ENCODE peak calls at places on chromosomes 2 and 18, in four cellular contexts. H, U, V and I are unnamed samples. For H3K4me1 and H3K27me3, the result is how much of the 10 kb centered on the place peaks cover.

GRCh38 chr18:13500891-13501887 is 225.2 kb downstream of the FAM210A start:
- DNase-seq in H (no peak), U (no peak), V (no peak), I (no peak)

GRCh38 chr18:31321719-31322118 is 3.8 kb downstream of the DSG1 start:
- DNase-seq in H (peak), U (no peak), V (no peak), I (no peak)

GRCh38 chr2:42903821-42904575 is 111.6 kb upstream of the HAAO start:
- DNase-seq in H (no peak), U (no peak), V (no peak), I (no peak)

GRCh38 chr2:152950125-152950524 is 231.7 kb downstream of the ARL6IP6 start:
- DNase-seq in H (no peak), U (no peak), V (no peak), I (no peak)

GRCh38 chr18:9535430-9535972 is 60.2 kb downstream of the RALBP1 start:
- DNase-seq in H (no peak), U (no peak), V (no peak), I (no peak)

GRCh38 chr18:27948981-27949380 is 227.9 kb downstream of the CDH2 start:
- DNase-seq in H (no peak), U (no peak), V (no peak), I (no peak)

GRCh38 chr18:29147944-29148343 is 971.0 kb upstream of the CDH2 start:
- DNase-seq in H (no peak), U (no peak), V (no peak), I (no peak)

GRCh38 chr2:169799555-169799954 is 884 bp downstream of the SSB start:
- DNase-seq in H (peak), U (no peak), V (no peak), I (no peak)

GRCh38 chr2:97699765-97700444 is 13.5 kb upstream of the ZAP70 start:
- DNase-seq in H (peak), U (peak), V (peak), I (peak)

GRCh38 chr2:189116059-189116458 is 63.5 kb downstream of the COL5A2 start:
- DNase-seq in H (no peak), U (no peak), V (no peak), I (no peak)

GRCh38 chr2:195543902-195544894 is 112.8 kb upstream of the SLC39A10 start:
- DNase-seq in H (peak), U (no peak), V (no peak), I (no peak)

GRCh38 chr2:98170076-98170475 is 83.1 kb downstream of the VWA3B start:
- DNase-seq in H (no peak), U (no peak), V (no peak), I (no peak)

GRCh38 chr2:147649963-147650362 is 194.9 kb upstream of the ACVR2A start:
- DNase-seq in H (no peak), U (no peak), V (no peak), I (no peak)

GRCh38 chr2:224404766-224405165 is 2.9 kb upstream of the FAM124B start:
- DNase-seq in H (no peak), U (no peak), V (no peak), I (no peak)

GRCh38 chr2:237637429-237638135 is 10.2 kb downstream of the LRRFIP1 start:
- DNase-seq in H (no peak), U (no peak), V (no peak), I (no peak)

GRCh38 chr2:86176583-86176982 is 18.7 kb downstream of the IMMT start:
- DNase-seq in H (no peak), U (no peak), V (no peak), I (no peak)

GRCh38 chr2:37468139-37468538 is 123.7 kb downstream of the QPCT start:
- DNase-seq in H (no peak), U (no peak), V (no peak), I (no peak)

GRCh38 chr2:191910518-191910917 is 63.6 kb upstream of the CAVIN2 start:
- DNase-seq in H (no peak), U (no peak), V (no peak), I (no peak)

GRCh38 chr2:191051825-191052778 is 38.1 kb upstream of the STAT1 start:
- DNase-seq in H (peak), U (peak), V (no peak), I (no peak)

GRCh38 chr2:126902859-126903258 is 4.2 kb downstream of the TEX51 start:
- DNase-seq in H (no peak), U (no peak), V (no peak), I (no peak)

GRCh38 chr18:51030537-51031258 is 685 bp downstream of the SMAD4 start:
- DNase-seq in H (peak), U (peak), V (peak), I (peak)

GRCh38 chr2:176923205-176923604 is 289.4 kb upstream of the HNRNPA3 start:
- DNase-seq in H (no peak), U (no peak), V (no peak), I (no peak)

GRCh38 chr18:58700209-58700608 is 28.9 kb downstream of the MALT1 start:
- DNase-seq in H (no peak), U (no peak), V (no peak), I (no peak)

GRCh38 chr2:36371963-36372391 is 16.4 kb downstream of the CRIM1 start:
- DNase-seq in H (peak), U (no peak), V (no peak), I (no peak)

GRCh38 chr2:44388877-44389276 is 27.1 kb downstream of the CAMKMT start:
- DNase-seq in H (no peak), U (no peak), V (no peak), I (no peak)

GRCh38 chr2:98233941-98234340 is 112.3 kb upstream of the CNGA3 start:
- DNase-seq in H (no peak), U (no peak), V (no peak), I (no peak)

GRCh38 chr2:151334082-151334815 is 23.1 kb upstream of the TNFAIP6 start:
- DNase-seq in H (no peak), U (no peak), V (no peak), I (no peak)

GRCh38 chr2:127218843-127219715 is 1.0 kb downstream of the CYP27C1 start:
- DNase-seq in H (no peak), U (no peak), V (no peak), I (no peak)

GRCh38 chr18:10739152-10739551 is 213.3 kb downstream of the NAPG start:
- DNase-seq in H (no peak), U (no peak), V (no peak), I (no peak)

GRCh38 chr2:29920130-29920577 is 1.2 kb downstream of the ALK start:
- DNase-seq in H (no peak), U (peak), V (peak), I (no peak)

GRCh38 chr18:67496469-67496868 is 20.1 kb downstream of the DSEL start:
- DNase-seq in H (no peak), U (no peak), V (no peak), I (no peak)

GRCh38 chr2:205571300-205571858 is 110.9 kb upstream of the NRP2 start:
- DNase-seq in H (no peak), U (no peak), V (no peak), I (no peak)

GRCh38 chr18:78625895-78626294 is 353.7 kb upstream of the SALL3 start:
- DNase-seq in H (no peak), U (no peak), V (no peak), I (no peak)

GRCh38 chr18:78623142-78623541 is 356.5 kb upstream of the SALL3 start:
- DNase-seq in H (no peak), U (no peak), V (no peak), I (no peak)

GRCh38 chr18:78627546-78628315 is 351.9 kb upstream of the SALL3 start:
- DNase-seq in H (no peak), U (no peak), V (no peak), I (no peak)

GRCh38 chr18:78624646-78625279 is 354.9 kb upstream of the SALL3 start:
- DNase-seq in H (no peak), U (no peak), V (no peak), I (no peak)

DNA sequence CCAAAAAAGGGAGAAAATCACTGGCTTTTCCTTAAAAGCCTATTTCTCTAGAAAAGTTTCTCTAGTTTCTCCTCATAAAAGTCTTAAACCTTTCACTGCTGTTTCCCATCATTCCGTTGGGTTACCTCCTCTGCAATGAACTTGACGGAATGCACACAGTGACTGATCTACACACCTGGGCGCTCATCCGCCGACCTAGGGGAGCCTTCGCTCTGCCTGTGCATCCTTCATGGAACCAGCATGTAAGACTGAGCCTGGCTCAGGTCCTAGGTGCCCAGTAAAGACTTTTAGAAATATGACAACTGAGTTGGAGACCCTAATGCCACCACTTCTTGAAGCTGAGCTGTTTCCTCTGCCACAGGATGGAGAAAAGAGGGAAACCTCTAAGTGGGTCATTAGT is 354.2 kb upstream of the SALL3 start:
- DNase-seq in H (no peak), U (no peak), V (no peak), I (no peak)
- H3K4me1 ChIP-seq in H (under half), U (under half), V (under half), I (under half)

DNA sequence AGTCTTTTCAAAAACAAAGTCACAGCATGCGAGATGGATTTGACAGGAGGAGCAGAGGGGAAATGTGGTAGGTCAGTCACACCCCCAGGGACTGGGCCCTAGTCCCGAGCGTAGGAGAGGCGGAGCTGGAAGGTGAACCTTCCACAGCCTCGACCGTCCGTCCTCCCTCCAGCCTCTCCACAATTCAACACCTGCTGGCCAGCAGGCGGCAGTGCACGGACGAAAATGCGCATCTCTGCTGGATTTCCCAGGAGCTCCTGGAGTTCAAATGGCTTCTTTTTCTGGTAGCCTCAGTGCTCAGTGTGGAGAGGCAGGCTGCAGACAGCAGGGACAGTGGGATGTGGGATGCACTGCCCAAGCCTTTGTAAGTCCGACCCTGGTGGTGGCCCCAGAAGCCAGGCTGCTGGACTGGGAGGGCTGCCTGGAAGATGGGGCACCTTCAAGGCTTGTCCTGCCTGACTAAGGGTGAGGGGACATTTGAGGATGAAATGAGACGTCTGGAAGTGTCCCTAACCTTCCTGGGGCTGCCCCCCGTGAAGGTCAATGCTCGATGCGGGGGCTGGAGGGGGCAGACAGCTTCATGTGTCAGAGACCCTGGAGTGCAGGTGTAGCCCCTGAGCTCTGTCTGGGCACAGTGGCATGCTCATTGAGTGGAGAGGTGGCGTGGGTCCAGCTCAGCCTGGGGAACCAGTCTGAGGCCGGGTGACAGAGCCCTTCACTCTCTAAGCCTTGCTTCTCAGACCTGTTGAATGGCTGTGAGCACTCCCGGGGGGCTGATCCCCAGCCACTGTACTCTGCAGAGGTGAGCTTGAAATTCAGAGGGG is 189.5 kb downstream of the TFCP2L1 start:
- DNase-seq in H (peak), U (peak), V (no peak), I (no peak)
- H3K27me3 ChIP-seq in H (under half), U (under half), V (under half), I (under half)

GRCh38 chr18:62812242-62812641 is 96.9 kb downstream of the PHLPP1 start:
- DNase-seq in H (peak), U (no peak), V (no peak), I (no peak)

GRCh38 chr18:62809900-62810299 is 94.6 kb downstream of the PHLPP1 start:
- DNase-seq in H (no peak), U (no peak), V (no peak), I (no peak)

GRCh38 chr18:62812891-62813290 is 97.5 kb downstream of the PHLPP1 start:
- DNase-seq in H (no peak), U (no peak), V (no peak), I (no peak)

GRCh38 chr18:62810682-62811081 is 95.3 kb downstream of the PHLPP1 start:
- DNase-seq in H (no peak), U (no peak), V (no peak), I (no peak)

GRCh38 chr18:62811674-62812073 is 96.3 kb downstream of the PHLPP1 start:
- DNase-seq in H (no peak), U (no peak), V (no peak), I (no peak)
- H3K27ac ChIP-seq in H (no peak), U (no peak), V (no peak), I (no peak)

DNA sequence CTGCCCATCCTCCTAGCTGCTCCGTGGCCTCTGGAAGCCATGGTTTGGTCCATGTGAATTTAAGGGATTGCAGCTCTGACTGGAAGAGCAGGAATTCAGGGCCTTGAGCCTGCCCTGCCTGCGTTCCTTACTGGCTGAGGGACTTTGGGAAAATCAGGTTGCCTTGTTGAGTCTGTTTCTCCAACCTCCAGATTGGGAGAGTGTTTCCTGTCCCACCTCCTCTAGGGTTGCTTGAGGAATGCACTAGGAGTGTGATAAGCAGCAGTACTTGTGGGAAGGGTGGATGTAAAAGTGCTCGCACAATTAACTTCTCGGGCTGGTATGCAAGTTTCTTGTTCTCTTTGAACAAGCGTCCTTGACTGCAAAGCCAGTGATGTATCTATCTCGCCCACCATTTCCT is 84.4 kb upstream of the YWHAQ start:
- DNase-seq in H (no peak), U (no peak), V (no peak), I (no peak)
- H3K4me1 ChIP-seq in H (under half), U (under half), V (under half), I (under half)

GRCh38 chr2:218857371-218858137 is 2.1 kb upstream of the WNT6 start:
- DNase-seq in H (no peak), U (no peak), V (no peak), I (no peak)

GRCh38 chr2:218855305-218856167 is 4.1 kb upstream of the WNT6 start:
- DNase-seq in H (no peak), U (no peak), V (no peak), I (no peak)

GRCh38 chr2:218858138-218858445 is 1.5 kb upstream of the WNT6 start:
- DNase-seq in H (no peak), U (no peak), V (no peak), I (no peak)

GRCh38 chr2:218856168-218856895 is 3.3 kb upstream of the WNT6 start:
- DNase-seq in H (no peak), U (no peak), V (no peak), I (no peak)

GRCh38 chr2:218856896-218857243 is 2.7 kb upstream of the WNT6 start:
- DNase-seq in H (no peak), U (no peak), V (no peak), I (no peak)
- H3K27me3 ChIP-seq in H (under half), U (half or more), V (under half), I (under half)

GRCh38 chr18:1778496-1779178 is 792.7 kb downstream of the METTL4 start:
- DNase-seq in H (no peak), U (no peak), V (no peak), I (no peak)
- H3K27ac ChIP-seq in H (no peak), U (no peak), V (no peak), I (no peak)

GRCh38 chr18:60466671-60467070 is 94.1 kb upstream of the MC4R start:
- DNase-seq in H (no peak), U (no peak), V (no peak), I (no peak)
- H3K4me1 ChIP-seq in H (under half), U (under half), V (under half), I (under half)

GRCh38 chr2:20657522-20658235 is 6.8 kb upstream of the HS1BP3 start:
- DNase-seq in H (no peak), U (no peak), V (no peak), I (no peak)
- H3K27me3 ChIP-seq in H (under half), U (under half), V (under half), I (under half)

GRCh38 chr2:146235158-146235557 is 1609.7 kb upstream of the ACVR2A start:
- DNase-seq in H (no peak), U (no peak), V (no peak), I (no peak)
- H3K27ac ChIP-seq in H (no peak), U (no peak), V (no peak), I (no peak)